ENCODE peak calls at places on chromosomes 1 and 21, in seven cellular contexts. One of them, this sample, is unnamed.

GRCh38 chr1:86712088-86712860 is 7.9 kb downstream of the SH3GLB1 start:
- DNase-seq in uterus: no peak
- DNase-seq in AG09309: no peak
- DNase-seq in nephron progenitor cell: no peak
- DNase-seq in foreskin fibroblast: no peak
- DNase-seq in cardiac muscle cell: no peak
- DNase-seq in psoas muscle: no peak
- DNase-seq in this sample: no peak

GRCh38 chr21:33411949-33412430 is 8.8 kb downstream of the IFNGR2 start:
- DNase-seq in uterus: no peak
- DNase-seq in AG09309: no peak
- DNase-seq in nephron progenitor cell: no peak
- DNase-seq in foreskin fibroblast: no peak
- DNase-seq in cardiac muscle cell: peak; percentile 51
- DNase-seq in psoas muscle: no peak
- DNase-seq in this sample: no peak

GRCh38 chr1:41319803-41320711 is 41.2 kb upstream of the FOXO6 start:
- DNase-seq in uterus: no peak
- DNase-seq in AG09309: no peak
- DNase-seq in nephron progenitor cell: no peak
- DNase-seq in foreskin fibroblast: no peak
- DNase-seq in cardiac muscle cell: no peak
- DNase-seq in psoas muscle: peak; percentile 79
- DNase-seq in this sample: no peak

GRCh38 chr1:109190189-109190588 is 23.5 kb upstream of the SARS1 start:
- DNase-seq in uterus: no peak
- DNase-seq in AG09309: no peak
- DNase-seq in nephron progenitor cell: no peak
- DNase-seq in foreskin fibroblast: no peak
- DNase-seq in cardiac muscle cell: no peak
- DNase-seq in psoas muscle: no peak
- DNase-seq in this sample: no peak

GRCh38 chr21:14725219-14725618 is 179.1 kb upstream of the SAMSN1 start:
- DNase-seq in uterus: no peak
- DNase-seq in AG09309: no peak
- DNase-seq in nephron progenitor cell: no peak
- DNase-seq in foreskin fibroblast: no peak
- DNase-seq in cardiac muscle cell: no peak
- DNase-seq in psoas muscle: no peak
- DNase-seq in this sample: no peak

GRCh38 chr1:89907669-89908293 is 86.9 kb downstream of the LRRC8D start:
- DNase-seq in uterus: no peak
- DNase-seq in AG09309: no peak
- DNase-seq in nephron progenitor cell: no peak
- DNase-seq in foreskin fibroblast: peak; percentile 85
- DNase-seq in cardiac muscle cell: peak; percentile 50
- DNase-seq in psoas muscle: no peak
- DNase-seq in this sample: peak; percentile 31

GRCh38 chr21:33848252-33848953 is 67.2 kb downstream of the ATP5PO start:
- DNase-seq in uterus: no peak
- DNase-seq in AG09309: no peak
- DNase-seq in nephron progenitor cell: no peak
- DNase-seq in foreskin fibroblast: no peak
- DNase-seq in cardiac muscle cell: no peak
- DNase-seq in psoas muscle: no peak
- DNase-seq in this sample: no peak

GRCh38 chr1:221907531-221907930 is 165.6 kb upstream of the DUSP10 start:
- DNase-seq in uterus: no peak
- DNase-seq in AG09309: no peak
- DNase-seq in nephron progenitor cell: no peak
- DNase-seq in foreskin fibroblast: no peak
- DNase-seq in cardiac muscle cell: no peak
- DNase-seq in psoas muscle: no peak
- DNase-seq in this sample: no peak

GRCh38 chr1:29096255-29096896 is 27.3 kb downstream of the TMEM200B start:
- DNase-seq in uterus: no peak
- DNase-seq in AG09309: no peak
- DNase-seq in nephron progenitor cell: no peak
- DNase-seq in foreskin fibroblast: no peak
- DNase-seq in cardiac muscle cell: no peak
- DNase-seq in psoas muscle: no peak
- DNase-seq in this sample: no peak

GRCh38 chr21:39687069-39687468 is 57.9 kb upstream of the IGSF5 start:
- DNase-seq in uterus: no peak
- DNase-seq in AG09309: no peak
- DNase-seq in nephron progenitor cell: no peak
- DNase-seq in foreskin fibroblast: no peak
- DNase-seq in cardiac muscle cell: no peak
- DNase-seq in psoas muscle: no peak
- DNase-seq in this sample: no peak

GRCh38 chr1:79912813-79913212 is 906.3 kb upstream of the ADGRL4 start:
- DNase-seq in uterus: no peak
- DNase-seq in AG09309: no peak
- DNase-seq in nephron progenitor cell: no peak
- DNase-seq in foreskin fibroblast: no peak
- DNase-seq in cardiac muscle cell: no peak
- DNase-seq in psoas muscle: no peak
- DNase-seq in this sample: no peak

GRCh38 chr1:169146536-169147214 is 40.2 kb downstream of the ATP1B1 start:
- DNase-seq in uterus: no peak
- DNase-seq in AG09309: no peak
- DNase-seq in nephron progenitor cell: no peak
- DNase-seq in foreskin fibroblast: no peak
- DNase-seq in cardiac muscle cell: no peak
- DNase-seq in psoas muscle: no peak
- DNase-seq in this sample: no peak

GRCh38 chr1:172870901-172871606 is 179.7 kb downstream of the TNFSF18 start:
- DNase-seq in uterus: no peak
- DNase-seq in AG09309: no peak
- DNase-seq in nephron progenitor cell: no peak
- DNase-seq in foreskin fibroblast: peak; percentile 71
- DNase-seq in cardiac muscle cell: no peak
- DNase-seq in psoas muscle: no peak
- DNase-seq in this sample: no peak

GRCh38 chr1:86933562-86934377 is 19.3 kb downstream of the HS2ST1 start:
- DNase-seq in uterus: no peak
- DNase-seq in AG09309: no peak
- DNase-seq in nephron progenitor cell: no peak
- DNase-seq in foreskin fibroblast: no peak
- DNase-seq in cardiac muscle cell: peak; percentile 21
- DNase-seq in psoas muscle: no peak
- DNase-seq in this sample: no peak

GRCh38 chr1:42932442-42932941 is 26.2 kb downstream of the SLC2A1 start:
- DNase-seq in uterus: no peak
- DNase-seq in AG09309: no peak
- DNase-seq in nephron progenitor cell: no peak
- DNase-seq in foreskin fibroblast: no peak
- DNase-seq in cardiac muscle cell: no peak
- DNase-seq in psoas muscle: no peak
- DNase-seq in this sample: no peak

GRCh38 chr1:7255303-7256058 is 470.2 kb downstream of the CAMTA1 start:
- DNase-seq in uterus: no peak
- DNase-seq in AG09309: peak; percentile 8
- DNase-seq in nephron progenitor cell: no peak
- DNase-seq in foreskin fibroblast: peak; percentile 60
- DNase-seq in cardiac muscle cell: peak; percentile 6
- DNase-seq in psoas muscle: no peak
- DNase-seq in this sample: peak; percentile 27

GRCh38 chr1:34887593-34887992 is 28.0 kb upstream of the SMIM12 start:
- DNase-seq in uterus: no peak
- DNase-seq in AG09309: no peak
- DNase-seq in nephron progenitor cell: no peak
- DNase-seq in foreskin fibroblast: no peak
- DNase-seq in cardiac muscle cell: no peak
- DNase-seq in psoas muscle: no peak
- DNase-seq in this sample: no peak

GRCh38 chr1:47637111-47637685 is 199.4 kb downstream of the FOXD2 start:
- DNase-seq in uterus: no peak
- DNase-seq in AG09309: no peak
- DNase-seq in nephron progenitor cell: no peak
- DNase-seq in foreskin fibroblast: no peak
- DNase-seq in cardiac muscle cell: peak; percentile 50
- DNase-seq in psoas muscle: no peak
- DNase-seq in this sample: no peak

GRCh38 chr1:106502659-106503058 is 553.8 kb upstream of the PRMT6 start:
- DNase-seq in uterus: no peak
- DNase-seq in AG09309: no peak
- DNase-seq in nephron progenitor cell: no peak
- DNase-seq in foreskin fibroblast: peak; percentile 1
- DNase-seq in cardiac muscle cell: no peak
- DNase-seq in psoas muscle: no peak
- DNase-seq in this sample: no peak

GRCh38 chr1:23528245-23528978 is 2.6 kb downstream of the E2F2 start:
- DNase-seq in uterus: peak; percentile 42
- DNase-seq in AG09309: no peak
- DNase-seq in nephron progenitor cell: no peak
- DNase-seq in foreskin fibroblast: peak; percentile 96
- DNase-seq in cardiac muscle cell: peak; percentile 77
- DNase-seq in psoas muscle: peak; percentile 92
- DNase-seq in this sample: peak; percentile 83

GRCh38 chr1:94095744-94096469 is 25.0 kb downstream of the ABCA4 start:
- DNase-seq in uterus: peak; percentile 65
- DNase-seq in AG09309: no peak
- DNase-seq in nephron progenitor cell: no peak
- DNase-seq in foreskin fibroblast: peak; percentile 76
- DNase-seq in cardiac muscle cell: peak; percentile 56
- DNase-seq in psoas muscle: peak; percentile 68
- DNase-seq in this sample: no peak

GRCh38 chr1:111139234-111139955 is 498 bp downstream of the DRAM2 start:
- DNase-seq in uterus: peak; percentile 17
- DNase-seq in AG09309: no peak
- DNase-seq in nephron progenitor cell: peak; percentile 52
- DNase-seq in foreskin fibroblast: peak; percentile 71
- DNase-seq in cardiac muscle cell: peak; percentile 69
- DNase-seq in psoas muscle: no peak
- DNase-seq in this sample: no peak

GRCh38 chr1:50666849-50667248 is 243.6 kb upstream of the DMRTA2 start:
- DNase-seq in uterus: no peak
- DNase-seq in AG09309: no peak
- DNase-seq in nephron progenitor cell: no peak
- DNase-seq in foreskin fibroblast: no peak
- DNase-seq in cardiac muscle cell: no peak
- DNase-seq in psoas muscle: no peak
- DNase-seq in this sample: no peak

GRCh38 chr1:109045595-109045994 is 3.7 kb upstream of the WDR47 start:
- DNase-seq in uterus: no peak
- DNase-seq in AG09309: no peak
- DNase-seq in nephron progenitor cell: no peak
- DNase-seq in foreskin fibroblast: no peak
- DNase-seq in cardiac muscle cell: no peak
- DNase-seq in psoas muscle: no peak
- DNase-seq in this sample: no peak

GRCh38 chr1:30888391-30888790 is 20.2 kb downstream of the SDC3 start:
- DNase-seq in uterus: peak; percentile 77
- DNase-seq in AG09309: peak; percentile 93
- DNase-seq in nephron progenitor cell: peak; percentile 37
- DNase-seq in foreskin fibroblast: peak; percentile 89
- DNase-seq in cardiac muscle cell: peak; percentile 89
- DNase-seq in psoas muscle: peak; percentile 58
- DNase-seq in this sample: peak; percentile 43

DNA sequence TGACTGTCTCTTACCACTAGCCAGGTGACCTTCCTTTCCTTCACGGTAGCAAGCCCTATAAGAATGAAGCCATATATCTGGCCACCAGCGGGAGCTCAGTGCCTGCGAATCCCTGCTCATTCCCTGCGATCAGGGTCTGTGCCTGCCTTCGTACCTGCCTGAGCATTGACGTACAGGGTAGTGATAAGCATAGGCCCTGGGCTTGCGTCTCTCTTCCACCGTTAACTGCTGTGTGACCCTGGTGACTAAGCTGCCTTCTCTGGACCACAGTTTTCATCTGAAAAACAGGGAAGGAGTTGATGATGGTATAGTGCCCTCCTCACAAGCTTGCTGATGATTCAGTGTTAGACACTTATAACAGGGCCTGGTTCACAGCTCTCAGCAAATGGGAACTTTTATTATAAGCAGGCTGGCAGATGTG is 4.1 kb downstream of the ZC3H12A start:
- DNase-seq in uterus: no peak
- DNase-seq in AG09309: peak; percentile 58
- DNase-seq in nephron progenitor cell: no peak
- DNase-seq in foreskin fibroblast: peak; percentile 71
- DNase-seq in cardiac muscle cell: peak; percentile 50
- DNase-seq in psoas muscle: no peak
- DNase-seq in this sample: no peak
- TF ChIP-seq CTCF in uterus: no peak
- TF ChIP-seq CTCF in AG09309: no peak
- TF ChIP-seq CTCF in nephron progenitor cell: no peak
- TF ChIP-seq CTCF in foreskin fibroblast: no peak
- TF ChIP-seq CTCF in cardiac muscle cell: no peak
- TF ChIP-seq CTCF in psoas muscle: no peak
- TF ChIP-seq CTCF in this sample: no peak

DNA sequence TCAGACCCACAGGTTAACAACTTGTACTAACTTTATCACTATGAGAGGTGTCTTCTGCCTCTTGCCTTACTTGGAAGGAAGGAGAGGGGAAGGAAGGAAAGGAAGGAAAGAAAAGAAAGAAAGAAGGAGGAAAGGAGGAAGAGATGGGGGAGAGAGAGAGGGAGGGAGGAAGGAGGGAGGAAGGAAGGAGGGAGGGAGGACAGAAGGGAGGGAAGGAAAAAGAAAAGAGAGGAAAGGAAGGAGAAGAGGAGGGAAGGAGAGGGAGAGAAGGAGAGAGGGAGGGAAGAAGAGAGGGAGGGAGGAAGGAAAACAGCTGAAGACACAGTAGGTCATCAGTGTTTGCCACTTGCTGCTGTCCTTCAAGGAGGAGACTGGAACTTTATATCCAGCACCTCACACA is 5.3 kb upstream of the SIPA1L2 start:
- DNase-seq in uterus: no peak
- DNase-seq in AG09309: no peak
- DNase-seq in nephron progenitor cell: no peak
- DNase-seq in foreskin fibroblast: no peak
- DNase-seq in cardiac muscle cell: no peak
- DNase-seq in psoas muscle: no peak
- DNase-seq in this sample: no peak
- TF ChIP-seq CTCF in uterus: no peak
- TF ChIP-seq CTCF in AG09309: no peak
- TF ChIP-seq CTCF in nephron progenitor cell: no peak
- TF ChIP-seq CTCF in foreskin fibroblast: no peak
- TF ChIP-seq CTCF in cardiac muscle cell: no peak
- TF ChIP-seq CTCF in psoas muscle: no peak
- TF ChIP-seq CTCF in this sample: no peak

GRCh38 chr1:156767101-156767878 is at the start of gene PRCC:
- DNase-seq in uterus: peak; percentile 99
- DNase-seq in AG09309: peak; percentile 100
- DNase-seq in nephron progenitor cell: peak; percentile 92
- DNase-seq in foreskin fibroblast: peak; percentile 100
- DNase-seq in cardiac muscle cell: peak; percentile 100
- DNase-seq in psoas muscle: peak; percentile 99
- DNase-seq in this sample: peak; percentile 100
- TF ChIP-seq CTCF in uterus: no peak
- TF ChIP-seq CTCF in AG09309: no peak
- TF ChIP-seq CTCF in nephron progenitor cell: no peak
- TF ChIP-seq CTCF in foreskin fibroblast: no peak
- TF ChIP-seq CTCF in cardiac muscle cell: no peak
- TF ChIP-seq CTCF in psoas muscle: no peak
- TF ChIP-seq CTCF in this sample: no peak

DNA sequence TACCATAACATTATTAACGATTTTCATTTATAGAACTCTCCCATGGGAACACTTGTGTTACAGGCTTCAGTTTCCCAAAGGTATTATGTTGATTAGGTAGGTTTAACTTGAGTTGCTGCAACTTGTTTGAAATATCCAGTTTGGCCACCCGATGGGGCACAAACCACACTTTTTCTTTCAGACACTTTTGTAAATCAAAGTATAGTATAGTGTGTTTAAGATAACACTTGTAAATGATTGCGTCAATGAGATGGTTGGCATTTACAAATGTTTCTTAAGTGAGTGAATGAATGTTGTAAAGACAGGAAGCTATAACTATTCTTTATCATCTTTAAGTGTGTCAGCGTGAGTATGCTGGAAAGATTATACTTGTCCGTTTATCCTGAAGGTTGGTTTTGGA is 4.3 kb downstream of the XPR1 start:
- DNase-seq in uterus: no peak
- DNase-seq in AG09309: no peak
- DNase-seq in nephron progenitor cell: no peak
- DNase-seq in foreskin fibroblast: peak; percentile 9
- DNase-seq in cardiac muscle cell: peak; percentile 69
- DNase-seq in psoas muscle: no peak
- DNase-seq in this sample: no peak
- TF ChIP-seq CTCF in uterus: no peak
- TF ChIP-seq CTCF in AG09309: no peak
- TF ChIP-seq CTCF in nephron progenitor cell: no peak
- TF ChIP-seq CTCF in foreskin fibroblast: no peak
- TF ChIP-seq CTCF in cardiac muscle cell: peak; percentile 13
- TF ChIP-seq CTCF in psoas muscle: no peak
- TF ChIP-seq CTCF in this sample: no peak